ENCODE peak calls at places on chromosomes 7 and 10, in eight cellular contexts. F, G, K, O, Q, P, D and A are unnamed samples.

GRCh38 chr7:44280993-44281721 is 44.2 kb downstream of the CAMK2B start:
- DNase-seq in F (no peak), G (no peak), K (no peak), O (peak), Q (peak), P (no peak), D (no peak), A (no peak)

GRCh38 chr7:81659697-81660395 is 110.0 kb downstream of the HGF start:
- DNase-seq in F (no peak), G (no peak), K (no peak), O (no peak), Q (no peak), P (peak), D (no peak), A (no peak)

GRCh38 chr7:8042796-8043535 is 74.4 kb downstream of the GLCCI1 start:
- DNase-seq in F (no peak), G (no peak), K (no peak), O (no peak), Q (no peak), P (no peak), D (no peak), A (no peak)

GRCh38 chr7:159014297-159015062 is 130.2 kb downstream of the VIPR2 start:
- DNase-seq in F (no peak), G (no peak), K (no peak), O (no peak), Q (no peak), P (no peak), D (no peak), A (no peak)

GRCh38 chr10:113493943-113494342 is 58.9 kb upstream of the HABP2 start:
- DNase-seq in F (no peak), G (no peak), K (no peak), O (no peak), Q (no peak), P (no peak), D (peak), A (no peak)

GRCh38 chr7:132009778-132010177 is 453.4 kb upstream of the PODXL start:
- DNase-seq in F (no peak), G (no peak), K (no peak), O (no peak), Q (no peak), P (no peak), D (no peak), A (no peak)

GRCh38 chr7:100435401-100436304 is 644 bp downstream of the PPP1R35 start:
- DNase-seq in F (no peak), G (peak), K (no peak), O (peak), Q (peak), P (no peak), D (no peak), A (no peak)

GRCh38 chr10:123808286-123808685 is 83.3 kb downstream of the CPXM2 start:
- DNase-seq in F (no peak), G (no peak), K (no peak), O (no peak), Q (no peak), P (no peak), D (no peak), A (no peak)

GRCh38 chr7:128812514-128813168 is 17.6 kb upstream of the FLNC start:
- DNase-seq in F (no peak), G (peak), K (no peak), O (peak), Q (no peak), P (no peak), D (no peak), A (no peak)

GRCh38 chr10:24706479-24707118 is 17.1 kb downstream of the ARHGAP21 start:
- DNase-seq in F (peak), G (no peak), K (no peak), O (peak), Q (no peak), P (peak), D (peak), A (peak)

GRCh38 chr7:155580367-155580766 is 34.0 kb upstream of the CNPY1 start:
- DNase-seq in F (no peak), G (no peak), K (peak), O (no peak), Q (no peak), P (no peak), D (no peak), A (no peak)

GRCh38 chr10:75884808-75885207 is 453.4 kb downstream of the LRMDA start:
- DNase-seq in F (no peak), G (no peak), K (no peak), O (no peak), Q (no peak), P (no peak), D (no peak), A (no peak)

GRCh38 chr10:122878799-122879338 is 512 bp downstream of the FAM24B start:
- DNase-seq in F (no peak), G (no peak), K (no peak), O (peak), Q (no peak), P (no peak), D (no peak), A (no peak)

GRCh38 chr7:36939816-36940215 is 215.5 kb upstream of the AOAH start:
- DNase-seq in F (no peak), G (no peak), K (no peak), O (no peak), Q (no peak), P (no peak), D (no peak), A (no peak)

GRCh38 chr10:103765981-103766380 is 89.4 kb downstream of the SH3PXD2A start:
- DNase-seq in F (no peak), G (no peak), K (no peak), O (no peak), Q (no peak), P (no peak), D (no peak), A (no peak)

GRCh38 chr7:55521543-55522267 is 50.6 kb downstream of the VOPP1 start:
- DNase-seq in F (no peak), G (no peak), K (no peak), O (peak), Q (no peak), P (no peak), D (no peak), A (no peak)

GRCh38 chr7:73992104-73992562 is 35.8 kb upstream of the ELN start:
- DNase-seq in F (no peak), G (no peak), K (no peak), O (no peak), Q (no peak), P (no peak), D (peak), A (no peak)

GRCh38 chr10:338176-339037 is 203.2 kb downstream of the ZMYND11 start:
- DNase-seq in F (no peak), G (no peak), K (no peak), O (no peak), Q (no peak), P (peak), D (peak), A (no peak)